ENCODE peak calls at places on chromosomes 13 and 19, in nine cellular contexts. O is A172; M is activated effector memory CD4-positive, alpha-beta T cell treated with anti-CD3 and anti-CD28 coated beads, Interleukin-2, amount 50 U/mL, for 16 hours; Y is CD8-positive, alpha-beta T cell; B is NAMALWA; C is hepatic stellate cell; U is AG09309; R is right cardiac atrium; X is activated gamma-delta T cell treated with Interleukin-2 at 50 U/mL for 16 hours. G is an unnamed sample.

GRCh38 chr13:48723168-48723567 is 69.4 kb downstream of the CYSLTR2 start:
- DNase-seq in B (no peak), R (no peak), C (no peak), M (no peak), X (no peak), Y (no peak), O (no peak), U (no peak), G (no peak)

GRCh38 chr13:49927755-49928154 is 8.4 kb downstream of the SPRYD7 start:
- DNase-seq in X (no peak), C (no peak), B (no peak), M (no peak), O (peak), Y (no peak), R (no peak), U (peak), G (no peak)

GRCh38 chr13:39373108-39373507 is 229.9 kb downstream of the LHFPL6 start:
- DNase-seq in U (no peak), X (no peak), B (no peak), R (no peak), Y (no peak), O (no peak), C (no peak), M (no peak), G (no peak)

GRCh38 chr19:19406878-19407639 is 1.6 kb downstream of the GATAD2A start:
- DNase-seq in C (peak), X (peak), R (peak), M (peak), Y (peak), O (peak), B (peak), U (no peak), G (peak)

GRCh38 chr13:67827992-67828391 is 597.9 kb upstream of the PCDH9 start:
- DNase-seq in B (no peak), C (no peak), R (no peak), Y (no peak), M (no peak), O (no peak), U (no peak), X (no peak), G (no peak)

GRCh38 chr19:40815223-40815622 is 16.2 kb downstream of the EGLN2 start:
- DNase-seq in B (no peak), U (no peak), C (no peak), M (no peak), O (no peak), Y (no peak), R (no peak), X (no peak), G (no peak)

GRCh38 chr13:51539887-51540286 is 44.4 kb upstream of the WDFY2 start:
- DNase-seq in C (no peak), R (no peak), U (no peak), Y (no peak), M (no peak), B (no peak), X (no peak), O (no peak), G (no peak)

GRCh38 chr19:30249911-30250310 is 122.3 kb upstream of the ZNF536 start:
- DNase-seq in C (no peak), U (no peak), O (no peak), R (no peak), Y (no peak), B (no peak), X (no peak), M (no peak), G (no peak)

GRCh38 chr19:46022431-46023310 is at the start of gene PGLYRP1:
- DNase-seq in U (no peak), O (no peak), B (no peak), M (no peak), Y (no peak), C (no peak), R (no peak), X (no peak), G (no peak)

G was measured in left colon.